ENCODE peak calls at places on chromosomes 16 and 17, in five cellular contexts. H, S, T, L and E are unnamed samples.

GRCh38 chr16:10729649-10730048 is 14.0 kb upstream of the NUBP1 start:
- DNase-seq in S (peak), H (no peak), L (no peak), T (no peak), E (no peak)

GRCh38 chr17:1490643-1491405 is 1.7 kb downstream of the MYO1C start:
- DNase-seq in T (peak), L (no peak), S (no peak), H (peak), E (no peak)

GRCh38 chr17:77596491-77597420 is 361.7 kb upstream of the TNRC6C start:
- DNase-seq in T (no peak), S (no peak), H (no peak), L (no peak), E (no peak)

GRCh38 chr17:4562000-4562969 is 1.9 kb upstream of the GGT6 start:
- DNase-seq in H (no peak), S (no peak), L (no peak), T (no peak), E (no peak)

GRCh38 chr16:49615606-49616005 is 240.3 kb downstream of the ZNF423 start:
- DNase-seq in S (no peak), L (no peak), H (no peak), T (no peak), E (no peak)

GRCh38 chr17:57004944-57005579 is 27.1 kb downstream of the SCPEP1 start:
- DNase-seq in S (no peak), H (no peak), L (peak), T (peak), E (no peak)

GRCh38 chr17:41298458-41299135 is 4.1 kb downstream of the KRTAP29-1 start:
- DNase-seq in T (no peak), L (no peak), H (no peak), S (no peak), E (no peak)

GRCh38 chr16:58678716-58679115 is 5.9 kb downstream of the SLC38A7 start:
- DNase-seq in T (no peak), S (no peak), L (no peak), H (no peak), E (no peak)

GRCh38 chr16:49528035-49528434 is 154.4 kb downstream of the C16orf78 start:
- DNase-seq in S (no peak), L (no peak), H (no peak), T (no peak), E (no peak)

GRCh38 chr16:9125658-9126492 is 34.4 kb downstream of the HAPSTR1 start:
- DNase-seq in L (no peak), H (no peak), S (no peak), T (no peak), E (no peak)

GRCh38 chr16:23981429-23982399 is 145.9 kb downstream of the PRKCB start:
- DNase-seq in H (no peak), L (no peak), T (no peak), S (no peak), E (no peak)

GRCh38 chr17:21282231-21282630 is 2.3 kb upstream of the MAP2K3 start:
- DNase-seq in H (no peak), S (peak), L (no peak), T (no peak), E (peak)

GRCh38 chr17:78142113-78142861 is 3.9 kb upstream of the C17orf99 start:
- DNase-seq in H (peak), T (peak), L (no peak), S (peak), E (no peak)

GRCh38 chr17:61206922-61207321 is 192.7 kb upstream of the TBX2 start:
- DNase-seq in H (no peak), T (no peak), L (no peak), S (no peak), E (no peak)

GRCh38 chr17:61208301-61209098 is 191.1 kb upstream of the TBX2 start:
- DNase-seq in L (no peak), H (no peak), T (no peak), S (no peak), E (no peak)

GRCh38 chr17:61211233-61211632 is 188.4 kb upstream of the TBX2 start:
- DNase-seq in S (no peak), L (no peak), H (no peak), T (no peak), E (no peak)

GRCh38 chr17:61209099-61209439 is 190.6 kb upstream of the TBX2 start:
- DNase-seq in S (no peak), T (no peak), H (no peak), L (no peak), E (no peak)

DNA sequence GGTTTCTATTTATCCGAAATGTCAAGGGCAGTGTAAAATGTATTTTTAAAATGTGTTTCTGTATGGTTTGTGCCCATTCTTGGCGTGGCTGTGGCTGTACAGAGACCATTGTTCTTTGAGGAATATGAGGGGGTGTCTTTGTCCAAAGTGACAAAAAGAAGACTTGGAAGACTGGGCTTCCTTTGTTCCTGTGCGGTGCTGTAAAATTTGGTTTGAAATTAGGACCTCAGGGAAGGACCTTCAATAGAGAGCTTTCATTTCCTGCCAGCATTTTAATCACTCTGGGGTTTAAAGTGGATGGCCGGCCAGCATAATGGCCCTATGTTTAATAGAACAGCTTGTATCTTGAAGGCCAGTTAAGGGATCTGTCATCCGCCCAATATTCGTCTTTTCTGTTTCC is 190.1 kb upstream of the TBX2 start:
- DNase-seq in T (no peak), S (no peak), L (no peak), H (no peak), E (no peak)
- TF ChIP-seq SIN3A in T (no peak), S (no peak), L (no peak), H (no peak), E (no peak)

DNA sequence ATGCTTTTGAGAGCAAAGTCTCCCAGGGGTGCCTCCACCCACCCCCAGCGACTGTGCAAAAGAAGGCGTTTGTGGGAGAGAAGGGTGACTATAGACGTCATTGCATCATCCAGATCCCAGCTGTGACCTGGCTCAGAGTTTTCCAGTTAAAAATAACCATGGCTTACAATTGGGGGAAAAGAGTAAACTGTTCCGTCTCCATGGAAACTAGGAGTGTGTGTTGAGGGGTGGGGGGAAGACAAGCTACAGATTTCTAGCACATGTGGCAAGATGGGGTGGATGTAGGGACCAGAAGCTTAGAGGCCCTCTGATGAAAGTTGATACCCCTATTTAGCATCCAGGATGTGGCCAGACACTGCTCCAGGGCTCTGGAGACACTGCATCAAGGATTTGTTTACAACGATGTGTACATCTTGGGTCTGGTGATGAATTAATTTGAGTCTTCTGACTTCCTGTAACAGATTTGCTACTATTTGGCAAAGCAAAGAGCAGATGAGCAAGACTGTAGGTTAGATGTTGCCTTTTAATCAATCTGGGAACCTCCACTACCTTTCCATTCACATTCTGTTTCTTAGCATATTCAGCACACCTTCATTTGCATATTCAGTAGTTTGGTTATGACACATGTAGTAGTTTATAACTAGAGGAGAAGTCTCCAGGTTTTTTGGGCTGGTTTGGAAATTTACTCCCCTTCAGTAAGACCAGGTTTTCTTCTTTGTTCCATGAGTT is 6.2 kb upstream of the DUSP14 start:
- DNase-seq in H (no peak), L (no peak), S (no peak), T (no peak), E (no peak)
- H3K4me3 ChIP-seq in H (no peak), L (no peak), S (no peak), T (no peak), E (no peak)

GRCh38 chr17:80254396-80255241 is 6.0 kb upstream of the RNF213 start:
- DNase-seq in T (peak), S (peak), H (peak), L (peak), E (peak)
- TF ChIP-seq SIN3A in T (no peak), S (peak), H (no peak), L (no peak), E (no peak)

GRCh38 chr17:82862758-82863645 is 23.2 kb upstream of the ZNF750 start:
- DNase-seq in H (no peak), T (peak), S (no peak), L (no peak), E (no peak)
- H3K4me3 ChIP-seq in H (no peak), T (no peak), S (no peak), L (peak), E (no peak)

GRCh38 chr16:1906846-1907165 is 11.4 kb downstream of the HS3ST6 start:
- DNase-seq in H (no peak), T (no peak), L (no peak), S (no peak), E (no peak)

GRCh38 chr16:1907226-1907849 is 10.9 kb downstream of the HS3ST6 start:
- DNase-seq in T (no peak), S (no peak), L (no peak), H (no peak), E (no peak)

GRCh38 chr16:1903845-1904820 is 14.1 kb downstream of the HS3ST6 start:
- DNase-seq in H (no peak), L (no peak), T (no peak), S (no peak), E (no peak)

GRCh38 chr16:1908081-1908633 is 10.1 kb downstream of the HS3ST6 start:
- DNase-seq in S (no peak), T (no peak), L (no peak), H (no peak), E (no peak)

GRCh38 chr16:1906052-1906845 is 12.0 kb downstream of the HS3ST6 start:
- DNase-seq in L (no peak), S (no peak), H (no peak), T (no peak), E (no peak)
- TF ChIP-seq SIN3A in L (no peak), S (no peak), H (no peak), T (no peak), E (no peak)

GRCh38 chr17:80474231-80474932 is 2.0 kb downstream of the NPTX1 start:
- DNase-seq in H (no peak), T (peak), L (no peak), S (peak), E (no peak)
- H3K4me3 ChIP-seq in H (no peak), T (no peak), L (no peak), S (no peak), E (no peak)

GRCh38 chr17:62780273-62780672 is 27.8 kb downstream of the MARCHF10 start:
- DNase-seq in S (no peak), H (no peak), L (no peak), T (no peak), E (no peak)
- TF ChIP-seq SIN3A in S (no peak), H (no peak), L (no peak), T (no peak), E (no peak)

DNA sequence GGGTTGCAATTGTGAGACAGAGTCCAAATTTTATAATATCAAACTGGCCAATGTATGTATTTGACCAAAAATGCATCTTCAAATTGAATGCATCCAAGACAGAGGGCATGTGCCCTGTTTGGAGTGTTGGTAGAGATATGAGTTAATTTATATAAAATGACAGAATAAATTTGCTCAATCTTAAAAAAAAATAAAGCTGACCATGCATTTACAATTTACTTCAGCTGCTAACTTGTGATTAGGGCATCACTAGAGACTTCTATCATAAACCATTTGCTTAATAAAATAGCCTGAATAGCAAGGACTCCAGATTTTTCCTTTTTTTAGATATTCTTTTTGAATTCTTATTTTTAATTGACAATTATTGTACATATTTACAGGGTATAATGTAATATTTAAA is 1345.8 kb downstream of the CDH11 start:
- DNase-seq in L (no peak), H (no peak), S (no peak), T (no peak), E (no peak)
- H3K4me3 ChIP-seq in L (no peak), H (no peak), S (no peak), T (no peak), E (no peak)